ENCODE peak calls at places on chromosomes 16 and 17, in nine cellular contexts. Y, X, B, M, D, T, J, W and F are unnamed samples. For H3K27me3 and H3K9me3, the result is how much of the 10 kb centered on the place peaks cover.

GRCh38 chr17:61425682-61426481 is 26.2 kb downstream of the TBX2 start:
- DNase-seq in Y (no peak), D (no peak), X (no peak), B (no peak), T (no peak), M (no peak), W (no peak), J (no peak), F (no peak)

GRCh38 chr17:72916991-72917390 is 175.5 kb downstream of the SLC39A11 start:
- DNase-seq in W (no peak), D (no peak), M (no peak), X (no peak), Y (no peak), J (no peak), B (no peak), T (no peak), F (no peak)

GRCh38 chr17:1931759-1932579 is 93.2 kb downstream of the RTN4RL1 start:
- DNase-seq in X (peak), W (no peak), B (peak), J (no peak), Y (no peak), D (peak), T (no peak), M (no peak), F (peak)

GRCh38 chr16:48361540-48361939 is 23.7 kb downstream of the SIAH1 start:
- DNase-seq in X (no peak), B (no peak), M (no peak), Y (no peak), J (no peak), W (no peak), T (no peak), D (no peak), F (no peak)

GRCh38 chr16:58589311-58589890 is 40.2 kb downstream of the CNOT1 start:
- DNase-seq in B (no peak), Y (no peak), W (no peak), D (no peak), X (no peak), J (no peak), T (no peak), M (no peak), F (no peak)

GRCh38 chr17:18039535-18040286 is 503 bp downstream of the GID4 start:
- DNase-seq in T (no peak), X (peak), M (no peak), W (peak), J (no peak), Y (peak), D (peak), B (no peak), F (no peak)

GRCh38 chr17:50905460-50905803 is 39.3 kb upstream of the TOB1 start:
- DNase-seq in D (peak), Y (no peak), W (no peak), T (no peak), J (no peak), X (no peak), M (no peak), B (no peak), F (no peak)

GRCh38 chr16:16102738-16103137 is 120.6 kb downstream of the ABCC6 start:
- DNase-seq in J (no peak), M (no peak), Y (no peak), B (no peak), T (no peak), D (no peak), X (no peak), W (no peak), F (no peak)

GRCh38 chr16:50671644-50672260 is 9.4 kb downstream of the SNX20 start:
- DNase-seq in D (no peak), T (peak), J (no peak), Y (peak), W (no peak), M (no peak), X (no peak), B (no peak), F (no peak)

GRCh38 chr17:33163827-33164555 is 129.1 kb downstream of the ASIC2 start:
- DNase-seq in Y (no peak), M (peak), T (no peak), X (no peak), J (no peak), D (no peak), B (no peak), W (no peak), F (no peak)

GRCh38 chr17:77846531-77847085 is 111.9 kb upstream of the TNRC6C start:
- DNase-seq in X (no peak), J (no peak), M (peak), W (no peak), Y (no peak), D (no peak), B (peak), T (peak), F (no peak)

GRCh38 chr17:29358421-29358820 is 31.7 kb upstream of the TAOK1 start:
- DNase-seq in T (no peak), D (no peak), X (no peak), M (no peak), W (no peak), B (no peak), Y (no peak), J (no peak), F (no peak)

GRCh38 chr16:57564571-57565270 is 22.3 kb downstream of the ADGRG5 start:
- DNase-seq in J (no peak), M (no peak), Y (no peak), W (no peak), B (no peak), X (no peak), D (no peak), T (no peak), F (no peak)

GRCh38 chr17:13477180-13477611 is 124.5 kb downstream of the HS3ST3A1 start:
- DNase-seq in W (no peak), Y (no peak), M (no peak), J (no peak), D (no peak), T (no peak), B (no peak), X (no peak), F (no peak)

DNA sequence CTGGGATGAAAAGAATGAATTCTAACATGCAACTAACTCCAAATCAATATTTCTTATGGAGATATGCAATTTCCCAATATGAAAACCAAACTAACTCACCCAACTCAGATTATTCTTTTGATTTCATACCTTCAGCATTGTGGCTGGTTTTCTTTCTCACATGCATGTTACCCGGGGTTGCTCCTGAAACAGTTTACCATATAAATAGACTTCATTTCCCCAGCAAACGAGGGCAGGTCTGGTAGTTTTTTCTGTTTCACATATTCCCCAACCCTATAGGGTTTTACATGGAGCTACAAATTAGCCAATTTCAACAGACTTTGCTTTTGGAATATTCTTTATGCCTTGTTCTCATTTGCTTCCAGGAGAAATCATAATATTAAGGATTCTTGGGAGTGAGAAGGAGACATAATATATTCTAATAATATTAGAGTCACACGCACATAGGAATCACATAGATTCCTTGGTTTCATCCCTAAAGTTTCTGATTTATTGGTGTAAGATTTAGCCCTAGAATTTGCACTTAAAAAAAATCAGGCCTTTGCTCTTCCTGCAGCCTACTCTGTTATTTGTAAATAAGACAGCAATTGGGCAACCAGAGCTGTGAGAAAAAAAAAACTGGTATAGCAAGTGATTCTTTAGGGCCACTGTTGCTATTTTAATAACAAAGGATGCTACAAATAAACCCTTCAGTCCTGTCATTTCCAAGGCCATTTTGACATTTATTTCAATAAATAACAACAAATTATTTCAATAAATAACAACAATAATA is 60.3 kb upstream of the FAM20A start:
- DNase-seq in W (no peak), Y (no peak), J (no peak), D (no peak), M (no peak), X (no peak), B (no peak), T (no peak), F (no peak)
- H3K27me3 ChIP-seq in W (under half), Y (under half), J (under half), D (under half), M (under half), X (under half), B (under half), T (under half), F (under half)

DNA sequence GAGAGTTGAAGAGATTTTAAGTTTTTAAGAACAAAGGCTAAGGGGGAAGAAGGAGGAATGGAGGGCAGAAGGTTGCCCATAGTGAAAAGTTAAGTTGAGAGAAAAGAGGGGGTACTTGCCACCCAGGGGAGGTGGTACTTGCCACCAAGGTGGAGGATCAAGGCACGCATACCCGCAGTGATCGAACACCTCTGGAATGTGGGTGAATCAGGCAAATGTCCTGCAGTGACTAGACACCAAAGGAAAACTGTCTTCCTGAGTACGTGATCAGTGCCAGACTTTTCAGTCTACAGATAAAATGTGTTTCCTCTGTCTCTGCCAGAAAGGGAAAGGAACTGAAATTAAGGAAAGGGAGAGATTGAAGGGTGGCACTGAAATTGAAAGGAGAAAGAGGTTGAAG is 2285.3 kb downstream of the TP53TG3F start:
- DNase-seq in J (no peak), T (no peak), D (no peak), X (no peak), M (no peak), B (no peak), W (no peak), Y (no peak), F (no peak)
- H3K9me3 ChIP-seq in J (under half), T (under half), D (under half), X (under half), M (under half), B (under half), W (under half), Y (half or more), F (under half)

DNA sequence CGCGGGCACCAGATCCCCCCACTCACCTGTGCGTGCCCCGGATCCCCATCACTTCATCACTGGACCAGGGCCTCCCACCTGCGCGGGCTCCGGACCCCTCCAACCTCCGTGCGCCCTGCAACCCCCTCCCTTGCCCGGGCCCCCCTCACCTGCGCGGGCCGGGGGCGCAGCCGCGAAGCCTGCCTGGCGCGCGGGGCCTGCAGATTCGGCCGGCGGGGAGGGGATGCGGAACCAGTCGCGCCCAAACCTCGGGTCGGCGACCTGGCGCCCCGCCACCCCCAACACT is 202 bp downstream of the CEP131 start:
- DNase-seq in M (no peak), W (no peak), X (no peak), B (no peak), D (no peak), J (no peak), T (no peak), Y (no peak), F (no peak)
- H3K27ac ChIP-seq in M (peak), W (no peak), X (peak), B (no peak), D (no peak), J (no peak), T (peak), Y (no peak), F (no peak)

GRCh38 chr17:34389343-34389742 is 26.3 kb upstream of the CCL1 start:
- DNase-seq in T (no peak), Y (no peak), B (no peak), M (no peak), W (no peak), J (no peak), D (no peak), X (peak), F (no peak)

GRCh38 chr17:34387566-34387965 is 24.5 kb upstream of the CCL1 start:
- DNase-seq in X (no peak), Y (no peak), B (no peak), D (no peak), T (no peak), J (no peak), M (no peak), W (no peak), F (no peak)

GRCh38 chr17:34393401-34393800 is 30.4 kb upstream of the CCL1 start:
- DNase-seq in B (no peak), X (no peak), J (no peak), Y (no peak), M (no peak), D (no peak), W (no peak), T (no peak), F (no peak)

GRCh38 chr17:34391241-34391640 is 28.2 kb upstream of the CCL1 start:
- DNase-seq in W (no peak), Y (no peak), M (no peak), T (no peak), B (no peak), J (no peak), X (no peak), D (no peak), F (no peak)

GRCh38 chr17:34390649-34391048 is 27.6 kb upstream of the CCL1 start:
- DNase-seq in X (no peak), J (no peak), M (no peak), Y (no peak), T (no peak), B (no peak), W (no peak), D (no peak), F (no peak)
- H3K27me3 ChIP-seq in X (under half), J (under half), M (under half), Y (under half), T (under half), B (under half), W (under half), D (under half), F (under half)

DNA sequence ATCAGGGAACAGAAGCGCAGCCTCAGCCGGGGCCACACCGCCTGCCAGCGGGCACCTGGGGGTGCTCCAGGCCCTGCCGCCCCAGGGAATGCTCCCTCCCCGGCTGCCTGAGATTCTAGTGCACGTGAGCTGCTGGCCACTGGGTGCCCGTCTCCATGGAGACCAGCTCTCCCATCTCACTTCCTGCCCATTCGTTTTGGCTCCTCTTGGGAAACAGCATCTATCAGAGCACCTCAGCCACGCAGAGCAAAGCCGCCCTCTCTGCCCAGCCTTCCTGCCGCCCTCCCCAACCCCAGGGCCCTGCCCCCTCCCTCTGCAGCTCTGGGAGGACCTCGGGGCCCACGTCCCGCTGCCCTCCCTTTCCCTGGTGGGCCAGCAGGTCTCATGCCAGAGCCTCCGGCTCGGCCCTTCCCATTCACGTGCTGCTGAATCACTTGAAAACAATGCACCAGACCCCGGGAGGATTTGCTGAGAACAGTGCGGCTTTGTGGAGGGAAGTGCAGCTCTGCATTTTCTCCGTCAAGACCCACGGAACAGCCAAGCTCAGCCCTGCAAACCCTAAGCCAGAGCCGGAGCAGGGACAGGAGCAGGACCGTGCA is 19.4 kb downstream of the CEP295NL start:
- DNase-seq in Y (no peak), W (peak), B (peak), J (peak), M (peak), T (no peak), D (peak), X (peak), F (peak)
- H3K9me3 ChIP-seq in Y (under half), W (under half), B (under half), J (under half), M (under half), T (under half), D (under half), X (under half), F (under half)

GRCh38 chr16:29742683-29743275 is 3.0 kb downstream of the C16orf54 start:
- DNase-seq in X (no peak), J (no peak), T (no peak), D (no peak), Y (peak), B (no peak), M (no peak), W (no peak), F (no peak)
- H3K27ac ChIP-seq in X (peak), J (no peak), T (no peak), D (no peak), Y (peak), B (no peak), M (no peak), W (no peak), F (peak)